ENCODE peak calls at places on chromosomes 12 and 14, in nine cellular contexts. U, L, K, A, V, S, W, H and T are unnamed samples.

GRCh38 chr12:50788562-50788961 is 24.7 kb downstream of the ATF1 start:
- DNase-seq in S (no peak), U (no peak), H (peak), K (peak), W (no peak), V (no peak), L (no peak), A (no peak), T (no peak)

GRCh38 chr14:24432259-24433131 is 2.7 kb downstream of the KHNYN start:
- DNase-seq in K (peak), L (no peak), W (no peak), V (peak), H (no peak), A (peak), S (no peak), U (no peak), T (peak)

GRCh38 chr12:4664111-4664510 is 15.2 kb downstream of the NDUFA9 start:
- DNase-seq in H (peak), U (no peak), A (no peak), S (no peak), W (no peak), K (peak), V (peak), L (no peak), T (no peak)

GRCh38 chr12:95004610-95005009 is 1.1 kb upstream of the NDUFA12 start:
- DNase-seq in S (no peak), V (no peak), H (no peak), A (no peak), U (no peak), L (no peak), W (no peak), K (peak), T (no peak)

GRCh38 chr12:126534495-126534894 is 1469.3 kb downstream of the AACS start:
- DNase-seq in V (no peak), W (no peak), H (no peak), A (no peak), L (no peak), U (no peak), K (no peak), S (no peak), T (no peak)

GRCh38 chr12:56013482-56013881 is 7.4 kb upstream of the IKZF4 start:
- DNase-seq in V (no peak), S (no peak), K (no peak), H (no peak), W (no peak), A (no peak), L (peak), U (no peak), T (no peak)

GRCh38 chr12:29431516-29431915 is 50.5 kb upstream of the ERGIC2 start:
- DNase-seq in H (no peak), L (no peak), A (no peak), S (no peak), U (no peak), V (no peak), W (no peak), K (no peak), T (no peak)

GRCh38 chr14:83638725-83639124 is 1891.2 kb upstream of the FLRT2 start:
- DNase-seq in U (no peak), V (no peak), W (no peak), A (no peak), L (no peak), H (peak), S (no peak), K (no peak), T (no peak)

GRCh38 chr14:83255015-83255726 is 1721.5 kb upstream of the SEL1L start:
- DNase-seq in V (no peak), L (no peak), K (no peak), S (no peak), W (no peak), U (no peak), H (no peak), A (no peak), T (no peak)

GRCh38 chr14:100239200-100239839 is 376 bp downstream of the YY1 start:
- DNase-seq in V (no peak), S (peak), W (no peak), K (peak), U (no peak), H (no peak), L (peak), A (peak), T (no peak)

GRCh38 chr12:122308811-122309210 is 42.5 kb upstream of the VPS33A start:
- DNase-seq in S (no peak), K (peak), H (no peak), L (no peak), V (no peak), U (no peak), A (no peak), W (no peak), T (no peak)

GRCh38 chr14:96762650-96763049 is 34.5 kb upstream of the VRK1 start:
- DNase-seq in V (peak), K (peak), S (peak), H (peak), A (no peak), W (peak), U (no peak), L (peak), T (no peak)

GRCh38 chr12:21934173-21934572 is 7.1 kb downstream of the ABCC9 start:
- DNase-seq in W (no peak), H (no peak), L (no peak), A (no peak), K (peak), S (no peak), V (peak), U (no peak), T (no peak)

GRCh38 chr12:57872362-57872761 is 25.8 kb upstream of the CTDSP2 start:
- DNase-seq in V (no peak), W (no peak), S (no peak), A (no peak), K (no peak), H (no peak), L (no peak), U (no peak), T (no peak)

GRCh38 chr14:96442355-96442754 is 50.4 kb downstream of the AK7 start:
- DNase-seq in K (no peak), V (no peak), A (no peak), H (no peak), L (no peak), U (no peak), W (no peak), S (no peak), T (no peak)

GRCh38 chr14:94767321-94767878 is 2.5 kb downstream of the GSC start:
- DNase-seq in S (peak), V (no peak), A (no peak), U (no peak), H (no peak), K (no peak), W (no peak), L (peak), T (no peak)